ENCODE peak calls at places on chromosomes 11 and 22, in seven cellular contexts. F is IMR-90, V is H1, A is mesendoderm, H is mesenchymal stem cell, G is neuronal stem cell, N is trophoblast cell. L is an unnamed sample.

GRCh38 chr11:33310720-33311500 is 53.7 kb downstream of the HIPK3 start:
- DNase-seq in F (peak; percentile 20), V (no peak), A (peak; percentile 64), H (peak; percentile 22), G (no peak), N (peak; percentile 74), L (peak; percentile 49)

GRCh38 chr11:16225623-16226022 is 130.7 kb downstream of the SOX6 start:
- DNase-seq in F (no peak), V (no peak), A (no peak), H (peak; percentile 1), G (no peak), N (no peak), L (no peak)

GRCh38 chr11:3347127-3347526 is 31.8 kb downstream of the ZNF195 start:
- DNase-seq in F (no peak), V (no peak), A (no peak), H (no peak), G (no peak), N (no peak), L (no peak)

GRCh38 chr11:13160745-13161144 is 116.8 kb upstream of the BMAL1 start:
- DNase-seq in F (no peak), V (no peak), A (no peak), H (no peak), G (no peak), N (no peak), L (no peak)

GRCh38 chr11:103959279-103959930 is 77.0 kb upstream of the DDI1 start:
- DNase-seq in F (peak; percentile 79), V (no peak), A (peak; percentile 45), H (peak; percentile 42), G (no peak), N (no peak), L (no peak)

GRCh38 chr11:67464411-67465189 is 4.5 kb downstream of the TMEM134 start:
- DNase-seq in F (peak; percentile 42), V (peak; percentile 89), A (peak; percentile 94), H (peak; percentile 66), G (peak; percentile 70), N (peak; percentile 94), L (peak; percentile 95)

GRCh38 chr11:69905611-69906452 is 86.6 kb upstream of the FGF3 start:
- DNase-seq in F (no peak), V (no peak), A (peak; percentile 71), H (no peak), G (no peak), N (no peak), L (no peak)

GRCh38 chr11:127789887-127790286 is 789.3 kb upstream of the KIRREL3 start:
- DNase-seq in F (peak; percentile 1), V (no peak), A (peak; percentile 69), H (peak; percentile 4), G (peak; percentile 24), N (peak; percentile 1), L (peak; percentile 60)

GRCh38 chr22:20257474-20258299 is 10.4 kb downstream of the RTN4R start:
- DNase-seq in F (no peak), V (no peak), A (no peak), H (no peak), G (no peak), N (peak; percentile 88), L (no peak)

GRCh38 chr11:15342163-15342562 is 227.4 kb downstream of the INSC start:
- DNase-seq in F (no peak), V (no peak), A (peak; percentile 33), H (no peak), G (no peak), N (no peak), L (no peak)

GRCh38 chr11:114399490-114399889 is 821 bp downstream of the C11orf71 start:
- DNase-seq in F (no peak), V (no peak), A (no peak), H (no peak), G (no peak), N (no peak), L (no peak)

GRCh38 chr11:94067010-94067409 is 45.9 kb downstream of the HEPHL1 start:
- DNase-seq in F (no peak), V (no peak), A (no peak), H (no peak), G (no peak), N (no peak), L (no peak)

DNA sequence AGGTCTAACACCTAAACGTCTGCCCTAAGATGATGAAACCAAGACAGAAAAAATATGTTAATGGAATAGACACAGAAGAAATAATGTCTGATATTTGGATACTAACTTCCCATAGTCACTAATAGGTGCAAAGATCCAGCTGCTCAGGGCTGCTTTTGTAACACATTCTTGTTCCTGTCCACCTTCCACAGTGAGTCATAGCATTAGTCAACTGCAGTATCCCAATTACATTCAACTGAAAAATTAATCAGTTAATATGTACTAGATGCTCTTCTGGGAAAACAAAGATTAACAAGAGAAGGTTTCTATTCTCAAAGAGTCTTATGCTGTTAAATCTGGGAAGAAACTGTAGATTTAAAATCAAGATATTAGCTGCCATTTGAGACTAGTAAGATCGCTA is 47.6 kb downstream of the HEPHL1 start:
- DNase-seq in F (no peak), V (no peak), A (no peak), H (no peak), G (no peak), N (peak; percentile 32), L (no peak)
- H2AK5ac ChIP-seq in F (no peak overlapping the region), V (no peak overlapping the region), A (no peak overlapping the region), H (no peak overlapping the region), G (no peak overlapping the region), N (no peak overlapping the region), L (no peak overlapping the region)

GRCh38 chr11:12147827-12148226 is 37.4 kb downstream of the MICAL2 start:
- DNase-seq in F (no peak), V (no peak), A (no peak), H (no peak), G (no peak), N (no peak), L (no peak)
- H3K27ac ChIP-seq in F (no peak overlapping the region), V (no peak overlapping the region), A (no peak overlapping the region), H (no peak overlapping the region), G (no peak overlapping the region), N (no peak overlapping the region), L (no peak overlapping the region)

GRCh38 chr11:61960532-61960931 is 6.9 kb downstream of the FTH1 start:
- DNase-seq in F (no peak), V (no peak), A (no peak), H (no peak), G (no peak), N (no peak), L (no peak)
- H4K8ac ChIP-seq in F (no peak overlapping the region), V (no peak overlapping the region), A (no peak overlapping the region), H (no peak overlapping the region), G (no peak overlapping the region), N (no peak overlapping the region), L (no peak overlapping the region)

GRCh38 chr11:122882809-122883681 is 486 bp downstream of the JHY start:
- DNase-seq in F (peak; percentile 55), V (peak; percentile 78), A (peak; percentile 83), H (peak; percentile 62), G (peak; percentile 31), N (peak; percentile 67), L (peak; percentile 70)
- H2AK5ac ChIP-seq in F (no peak overlapping the region), V (no peak overlapping the region), A (no peak overlapping the region), H (no peak overlapping the region), G (no peak overlapping the region), N (no peak overlapping the region), L (no peak overlapping the region)

GRCh38 chr11:9691865-9692264 is 28.0 kb downstream of the SWAP70 start:
- DNase-seq in F (peak; percentile 71), V (no peak), A (no peak), H (peak; percentile 30), G (no peak), N (no peak), L (no peak)
- H3K27ac ChIP-seq in F (no peak overlapping the region), V (no peak overlapping the region), A (no peak overlapping the region), H (peak overlapping the region; percentile 35), G (no peak overlapping the region), N (no peak overlapping the region), L (no peak overlapping the region)

DNA sequence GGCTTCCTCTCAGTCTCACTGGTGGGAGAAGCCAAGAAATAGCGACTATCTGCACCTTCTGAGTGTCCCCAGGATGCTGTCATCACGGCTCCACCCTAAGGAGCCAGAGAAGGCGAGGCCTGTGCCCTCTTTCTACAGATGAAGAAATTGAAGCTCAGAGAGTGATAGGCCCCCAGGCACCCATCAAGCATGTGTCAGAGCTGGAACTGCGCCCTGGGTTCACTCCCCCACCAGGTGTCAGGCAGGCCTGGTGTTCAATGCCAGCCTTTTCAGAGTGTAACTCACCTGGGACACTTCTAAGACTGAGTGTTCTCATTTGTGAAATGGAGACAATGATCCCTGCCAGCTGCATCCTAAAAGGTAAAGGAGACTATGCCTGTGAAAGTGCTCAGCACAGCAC is 127.3 kb upstream of the SEZ6L start:
- DNase-seq in F (no peak), V (no peak), A (no peak), H (no peak), G (no peak), N (no peak), L (no peak)
- H4K8ac ChIP-seq in F (no peak overlapping the region), V (no peak overlapping the region), A (no peak overlapping the region), H (no peak overlapping the region), G (no peak overlapping the region), N (no peak overlapping the region), L (no peak overlapping the region)

GRCh38 chr11:65580031-65580692 is 4.3 kb downstream of the EHBP1L1 start:
- DNase-seq in F (no peak), V (no peak), A (no peak), H (no peak), G (no peak), N (no peak), L (no peak)

GRCh38 chr11:65579291-65579690 is 3.4 kb downstream of the EHBP1L1 start:
- DNase-seq in F (no peak), V (no peak), A (no peak), H (no peak), G (no peak), N (peak; percentile 32), L (no peak)

GRCh38 chr11:65578134-65578533 is 2.3 kb downstream of the EHBP1L1 start:
- DNase-seq in F (no peak), V (no peak), A (no peak), H (no peak), G (no peak), N (no peak), L (no peak)

GRCh38 chr11:65577756-65578109 is 1.9 kb downstream of the EHBP1L1 start:
- DNase-seq in F (no peak), V (no peak), A (no peak), H (no peak), G (no peak), N (no peak), L (no peak)

DNA sequence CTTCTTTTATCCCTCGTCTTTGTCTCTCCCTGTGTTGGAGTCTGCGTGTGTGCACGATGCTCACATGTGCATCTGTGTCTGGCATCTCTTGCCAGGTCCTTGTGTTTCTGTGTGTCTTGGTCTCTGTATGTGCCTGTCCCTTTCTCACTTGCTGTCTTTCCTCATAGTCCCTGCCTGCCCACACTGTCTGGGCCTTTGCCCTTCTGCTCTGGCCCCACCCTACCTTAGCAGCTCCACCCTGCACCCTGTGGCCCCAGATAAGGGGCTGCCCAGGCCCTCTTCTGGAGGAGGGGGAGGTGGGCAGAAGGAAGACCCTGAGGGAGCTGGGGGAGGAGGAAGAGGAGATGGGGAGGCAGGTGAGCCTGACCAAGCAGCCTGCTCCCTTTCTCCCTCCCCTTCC is 2.8 kb downstream of the EHBP1L1 start:
- DNase-seq in F (no peak), V (no peak), A (no peak), H (no peak), G (no peak), N (no peak), L (no peak)
- H2AK5ac ChIP-seq in F (peak overlapping the region; percentile 72), V (peak overlapping the region; percentile 53), A (no peak overlapping the region), H (no peak overlapping the region), G (peak overlapping the region; percentile 38), N (no peak overlapping the region), L (no peak overlapping the region)

L was measured in H9.